ENCODE peak calls at places on chromosomes 5 and 9, in nine cellular contexts. W, O, X, P, U, L, C, J and F are unnamed samples. For H3K27me3, the result is how much of the 10 kb centered on the place peaks cover.

GRCh38 chr9:34513567-34514214 is 9.1 kb downstream of the ENHO start:
- DNase-seq in W (peak), O (peak), X (peak), P (no peak), U (peak), L (no peak), C (peak), J (no peak), F (no peak)

GRCh38 chr9:108724122-108724521 is 131.7 kb downstream of the ACTL7B start:
- DNase-seq in W (no peak), O (no peak), X (no peak), P (no peak), U (no peak), L (no peak), C (no peak), J (no peak), F (no peak)

GRCh38 chr9:12274577-12274976 is 418.6 kb upstream of the TYRP1 start:
- DNase-seq in W (no peak), O (peak), X (no peak), P (no peak), U (no peak), L (no peak), C (no peak), J (no peak), F (no peak)

GRCh38 chr9:77989909-77990308 is 41.7 kb downstream of the GNAQ start:
- DNase-seq in W (no peak), O (no peak), X (no peak), P (no peak), U (no peak), L (no peak), C (no peak), J (no peak), F (no peak)

GRCh38 chr9:129143031-129143441 is 31.8 kb downstream of the PTPA start:
- DNase-seq in W (peak), O (peak), X (peak), P (peak), U (peak), L (peak), C (peak), J (peak), F (no peak)

GRCh38 chr5:120735076-120735475 is 271.0 kb downstream of the PRR16 start:
- DNase-seq in W (no peak), O (no peak), X (no peak), P (no peak), U (no peak), L (no peak), C (no peak), J (no peak), F (no peak)

GRCh38 chr5:30113542-30113941 is 1079.9 kb upstream of the CDH6 start:
- DNase-seq in W (no peak), O (no peak), X (no peak), P (no peak), U (no peak), L (no peak), C (no peak), J (no peak), F (no peak)

GRCh38 chr9:108363321-108363720 is 492.5 kb downstream of the ACTL7B start:
- DNase-seq in W (no peak), O (no peak), X (no peak), P (no peak), U (no peak), L (no peak), C (no peak), J (no peak), F (no peak)

GRCh38 chr5:143782588-143783386 is 29.2 kb upstream of the HMHB1 start:
- DNase-seq in W (no peak), O (peak), X (no peak), P (no peak), U (no peak), L (no peak), C (no peak), J (no peak), F (no peak)

GRCh38 chr5:65366655-65367054 is 115.1 kb downstream of the ADAMTS6 start:
- DNase-seq in W (no peak), O (no peak), X (no peak), P (no peak), U (no peak), L (no peak), C (no peak), J (no peak), F (no peak)

GRCh38 chr5:45035991-45036390 is 227.2 kb downstream of the MRPS30 start:
- DNase-seq in W (no peak), O (no peak), X (no peak), P (no peak), U (no peak), L (no peak), C (no peak), J (no peak), F (no peak)

GRCh38 chr9:1938675-1939170 is 76.4 kb upstream of the SMARCA2 start:
- DNase-seq in W (no peak), O (no peak), X (no peak), P (no peak), U (no peak), L (no peak), C (no peak), J (no peak), F (no peak)

GRCh38 chr9:1939466-1939865 is 75.7 kb upstream of the SMARCA2 start:
- DNase-seq in W (no peak), O (no peak), X (no peak), P (no peak), U (no peak), L (no peak), C (no peak), J (no peak), F (no peak)

GRCh38 chr9:1939926-1940368 is 75.2 kb upstream of the SMARCA2 start:
- DNase-seq in W (peak), O (peak), X (peak), P (no peak), U (no peak), L (peak), C (no peak), J (no peak), F (no peak)

GRCh38 chr9:1938135-1938534 is 77.0 kb upstream of the SMARCA2 start:
- DNase-seq in W (no peak), O (no peak), X (no peak), P (no peak), U (no peak), L (no peak), C (no peak), J (no peak), F (no peak)

DNA sequence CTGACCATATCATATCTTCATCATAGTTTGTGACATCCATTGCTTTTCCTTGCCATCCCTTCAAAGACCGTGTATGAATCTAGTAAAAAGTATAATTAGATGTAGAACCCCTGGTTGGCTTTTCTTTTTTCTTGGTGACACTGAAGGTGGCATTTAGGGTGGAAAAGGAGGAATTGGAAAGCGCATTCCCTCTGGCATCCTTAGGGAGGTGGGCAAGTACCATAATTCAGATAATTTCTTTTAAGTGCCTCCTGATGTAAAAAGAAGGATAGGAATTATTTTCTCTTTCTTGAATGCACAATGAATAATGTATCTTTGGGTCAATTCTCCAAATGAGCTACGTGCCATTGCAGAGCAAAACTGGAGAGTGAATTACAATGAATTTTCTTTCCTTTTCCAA is 73.2 kb upstream of the SMARCA2 start:
- DNase-seq in W (no peak), O (no peak), X (peak), P (no peak), U (no peak), L (no peak), C (no peak), J (no peak), F (no peak)
- TF ChIP-seq CTCF in W (no peak), O (peak), X (peak), P (peak), U (no peak), L (peak), C (peak), J (peak), F (no peak)

GRCh38 chr5:54885636-54886035 is 99.8 kb downstream of the ESM1 start:
- DNase-seq in W (no peak), O (no peak), X (no peak), P (no peak), U (no peak), L (no peak), C (no peak), J (no peak), F (no peak)
- H3K27me3 ChIP-seq in W (under half), O (under half), X (under half), P (under half), U (under half), L (under half), C (under half), J (under half), F (under half)

GRCh38 chr5:174951151-174951780 is 226.9 kb downstream of the MSX2 start:
- DNase-seq in W (peak), O (peak), X (peak), P (peak), U (no peak), L (peak), C (peak), J (no peak), F (no peak)

GRCh38 chr5:174943785-174944184 is 219.4 kb downstream of the MSX2 start:
- DNase-seq in W (no peak), O (no peak), X (no peak), P (no peak), U (no peak), L (no peak), C (no peak), J (no peak), F (no peak)

GRCh38 chr5:174945853-174946252 is 221.5 kb downstream of the MSX2 start:
- DNase-seq in W (no peak), O (no peak), X (no peak), P (no peak), U (no peak), L (no peak), C (no peak), J (no peak), F (no peak)

GRCh38 chr5:174947548-174947947 is 223.2 kb downstream of the MSX2 start:
- DNase-seq in W (no peak), O (no peak), X (no peak), P (no peak), U (no peak), L (no peak), C (no peak), J (no peak), F (no peak)
- H3K4me3 ChIP-seq in W (no peak), O (no peak), X (no peak), P (no peak), U (no peak), L (no peak), C (no peak), J (no peak), F (no peak)

DNA sequence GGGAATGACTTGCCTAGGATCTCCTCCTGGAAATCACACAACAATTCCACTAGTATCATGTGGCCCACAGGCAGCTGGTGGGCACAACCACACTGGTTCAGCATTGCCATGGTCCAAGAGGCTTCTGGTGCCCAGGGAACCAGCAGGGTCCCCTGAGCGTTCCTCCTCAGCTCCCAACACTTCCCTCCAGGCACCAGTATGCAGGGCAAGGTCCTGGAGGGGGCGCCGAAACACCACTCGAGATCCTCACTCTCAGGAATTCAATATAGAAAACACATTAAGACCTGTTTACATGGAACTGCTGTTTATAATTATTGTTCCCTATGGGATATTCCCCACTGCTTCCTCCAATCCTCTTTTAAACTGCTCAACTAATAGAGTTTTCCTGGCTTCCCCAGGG is 91.9 kb upstream of the GABRP start:
- DNase-seq in W (no peak), O (no peak), X (peak), P (no peak), U (no peak), L (no peak), C (no peak), J (no peak), F (no peak)
- TF ChIP-seq CTCF in W (no peak), O (no peak), X (peak), P (no peak), U (no peak), L (no peak), C (no peak), J (no peak), F (no peak)

GRCh38 chr5:7894860-7895259 is 25.9 kb downstream of the MTRR start:
- DNase-seq in W (no peak), O (no peak), X (no peak), P (no peak), U (no peak), L (no peak), C (no peak), J (no peak), F (no peak)
- H3K27me3 ChIP-seq in W (under half), O (under half), X (under half), P (under half), U (under half), L (under half), C (under half), J (under half), F (under half)

GRCh38 chr9:133135193-133135745 is 14.2 kb upstream of the RALGDS start:
- DNase-seq in W (peak), O (no peak), X (no peak), P (peak), U (peak), L (no peak), C (peak), J (peak), F (peak)

GRCh38 chr9:133131506-133131905 is 10.5 kb upstream of the RALGDS start:
- DNase-seq in W (no peak), O (no peak), X (no peak), P (no peak), U (no peak), L (no peak), C (no peak), J (no peak), F (no peak)

GRCh38 chr9:133134419-133135190 is 13.6 kb upstream of the RALGDS start:
- DNase-seq in W (no peak), O (no peak), X (no peak), P (no peak), U (no peak), L (no peak), C (no peak), J (no peak), F (no peak)

GRCh38 chr9:133132174-133132573 is 11.1 kb upstream of the RALGDS start:
- DNase-seq in W (no peak), O (no peak), X (no peak), P (no peak), U (no peak), L (no peak), C (no peak), J (no peak), F (no peak)

DNA sequence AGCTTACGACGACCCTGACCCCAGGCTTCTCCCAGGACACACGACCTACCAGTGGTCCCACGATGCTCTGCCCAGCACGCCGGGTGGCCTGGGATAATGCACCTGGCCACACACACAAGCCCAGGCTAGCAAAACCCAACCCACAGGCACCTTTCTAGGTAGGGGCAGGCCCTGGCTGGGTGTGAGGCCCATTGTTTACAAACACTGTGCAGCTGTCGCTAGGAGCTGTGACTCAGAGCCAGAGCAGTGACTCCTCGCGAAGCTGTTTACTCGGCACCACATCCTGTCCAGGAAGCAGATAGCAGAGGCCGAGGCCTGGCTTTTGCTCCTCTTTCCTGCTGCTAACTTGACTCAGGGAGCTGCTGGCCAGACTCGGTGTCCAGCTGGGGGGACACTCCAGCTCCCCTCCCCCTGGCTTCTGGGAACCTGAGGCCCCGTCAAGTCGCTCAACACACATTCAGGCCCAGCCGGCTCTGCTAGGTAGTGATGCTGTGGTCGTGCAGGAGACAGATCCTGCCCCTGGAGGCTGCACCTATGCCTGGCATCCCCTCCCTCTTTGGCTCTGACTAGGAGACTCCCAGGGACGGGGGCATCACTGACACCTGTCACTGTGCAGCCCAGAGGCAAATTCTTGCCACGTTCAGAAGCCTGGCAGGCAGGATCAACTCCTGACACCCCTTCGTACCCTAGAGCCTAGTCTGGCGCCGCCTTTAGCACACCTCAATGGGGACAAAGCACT is 12.8 kb upstream of the RALGDS start:
- DNase-seq in W (peak), O (peak), X (no peak), P (peak), U (peak), L (peak), C (peak), J (peak), F (peak)
- H3K4me3 ChIP-seq in W (peak), O (no peak), X (no peak), P (no peak), U (no peak), L (no peak), C (no peak), J (no peak), F (no peak)

GRCh38 chr9:74770508-74771261 is 117.0 kb downstream of the TRPM6 start:
- DNase-seq in W (peak), O (peak), X (peak), P (no peak), U (no peak), L (peak), C (no peak), J (no peak), F (no peak)

GRCh38 chr9:74773886-74774479 is 113.7 kb downstream of the TRPM6 start:
- DNase-seq in W (peak), O (peak), X (peak), P (peak), U (peak), L (peak), C (peak), J (peak), F (peak)

GRCh38 chr9:74772126-74772525 is 115.6 kb downstream of the TRPM6 start:
- DNase-seq in W (no peak), O (no peak), X (no peak), P (no peak), U (no peak), L (no peak), C (no peak), J (no peak), F (no peak)

GRCh38 chr9:74771672-74772071 is 116.0 kb downstream of the TRPM6 start:
- DNase-seq in W (no peak), O (no peak), X (no peak), P (no peak), U (no peak), L (no peak), C (no peak), J (no peak), F (no peak)

DNA sequence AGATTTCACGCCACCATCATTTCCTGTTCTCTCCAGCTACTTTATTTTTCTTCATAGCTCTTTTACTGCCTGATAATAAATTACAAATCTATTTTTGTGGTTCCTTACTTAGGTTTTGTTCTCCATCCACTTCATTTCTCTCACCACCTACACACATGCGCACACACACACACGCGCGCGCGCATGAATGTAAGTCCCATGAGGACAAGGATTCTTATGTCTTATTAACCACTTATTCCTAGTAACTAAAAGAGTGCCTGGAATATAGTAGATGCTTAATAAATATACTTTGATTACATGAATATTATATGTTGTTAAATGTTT is 116.5 kb downstream of the TRPM6 start:
- DNase-seq in W (no peak), O (no peak), X (no peak), P (no peak), U (no peak), L (no peak), C (no peak), J (no peak), F (no peak)
- TF ChIP-seq CTCF in W (no peak), O (no peak), X (no peak), P (no peak), U (no peak), L (no peak), C (no peak), J (no peak), F (no peak)

GRCh38 chr5:133321833-133322420 is 270.1 kb downstream of the HSPA4 start:
- DNase-seq in W (no peak), O (no peak), X (no peak), P (no peak), U (no peak), L (no peak), C (no peak), J (no peak), F (no peak)

GRCh38 chr5:133322743-133323142 is 270.9 kb downstream of the HSPA4 start:
- DNase-seq in W (no peak), O (peak), X (no peak), P (no peak), U (no peak), L (no peak), C (no peak), J (no peak), F (no peak)

GRCh38 chr5:133323464-133323863 is 271.7 kb downstream of the HSPA4 start:
- DNase-seq in W (no peak), O (no peak), X (no peak), P (peak), U (no peak), L (peak), C (no peak), J (no peak), F (no peak)

GRCh38 chr5:133319905-133320520 is 268.2 kb downstream of the HSPA4 start:
- DNase-seq in W (no peak), O (no peak), X (no peak), P (no peak), U (no peak), L (no peak), C (no peak), J (no peak), F (no peak)

DNA sequence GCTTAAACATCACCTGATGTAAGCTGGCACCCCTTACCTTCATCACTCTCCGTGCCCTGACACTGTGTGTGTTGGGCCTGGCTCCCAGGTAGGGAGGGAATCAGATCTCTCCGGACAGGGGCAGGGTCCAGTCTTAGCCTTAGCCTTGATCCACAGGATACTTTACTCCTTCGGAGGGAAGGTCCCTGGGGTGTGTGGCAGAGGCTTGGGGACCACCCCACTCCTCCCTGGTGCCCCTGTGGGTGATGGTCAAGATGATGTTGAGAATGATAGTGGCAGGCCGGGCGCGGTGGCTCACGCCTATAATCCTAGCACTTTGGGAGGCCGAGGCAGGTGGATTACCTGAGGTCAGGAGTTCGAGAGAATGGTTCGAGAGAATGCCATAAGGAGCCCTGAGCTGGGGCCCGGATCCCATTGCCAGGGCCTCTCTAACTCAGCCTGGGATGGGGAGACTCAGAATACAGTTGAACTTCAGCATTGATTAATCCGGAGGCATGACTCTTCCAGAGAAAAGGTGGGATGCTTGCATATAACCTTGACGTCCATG is 269.5 kb downstream of the HSPA4 start:
- DNase-seq in W (no peak), O (no peak), X (no peak), P (no peak), U (no peak), L (no peak), C (no peak), J (no peak), F (no peak)
- H3K27me3 ChIP-seq in W (under half), O (under half), X (under half), P (under half), U (under half), L (under half), C (under half), J (under half), F (under half)

GRCh38 chr5:31890025-31890424 is 251.1 kb downstream of the PDZD2 start:
- DNase-seq in W (no peak), O (no peak), X (no peak), P (no peak), U (no peak), L (no peak), C (no peak), J (no peak), F (no peak)
- H3K4me3 ChIP-seq in W (no peak), O (no peak), X (no peak), P (no peak), U (no peak), L (no peak), C (no peak), J (no peak), F (no peak)